ENCODE peak calls at places on chromosomes 2 and 18, in seven cellular contexts. One of them, this sample, is unnamed.

GRCh38 chr2:4674007-4674406 is 970.6 kb downstream of the DCDC2C start:
- DNase-seq in brain microvascular endothelial cell: no peak
- DNase-seq in nephron progenitor cell: no peak
- DNase-seq in amniotic stem cell: no peak
- DNase-seq in G401: no peak
- DNase-seq in stimulated activated CD8-positive, alpha-beta memory T cell treated with anti-CD3 and anti-CD28 coated beads, Interleukin-12 subunit alpha, Interleukin-12 subunit beta, amount 100 ng/mL, for 1 hour: no peak
- DNase-seq in upper lobe of left lung: peak; percentile 18
- DNase-seq in this sample: no peak

GRCh38 chr2:156589381-156590079 is 153.4 kb downstream of the GPD2 start:
- DNase-seq in brain microvascular endothelial cell: peak; percentile 21
- DNase-seq in G401: peak; percentile 50
- DNase-seq in upper lobe of left lung: no peak
- DNase-seq in nephron progenitor cell: no peak
- DNase-seq in amniotic stem cell: peak; percentile 39
- DNase-seq in stimulated activated CD8-positive, alpha-beta memory T cell treated with anti-CD3 and anti-CD28 coated beads, Interleukin-12 subunit alpha, Interleukin-12 subunit beta, amount 100 ng/mL, for 1 hour: peak; percentile 8
- DNase-seq in this sample: peak; percentile 19

GRCh38 chr2:12488365-12488972 is 228.3 kb upstream of the TRIB2 start:
- DNase-seq in nephron progenitor cell: no peak
- DNase-seq in upper lobe of left lung: no peak
- DNase-seq in G401: no peak
- DNase-seq in amniotic stem cell: no peak
- DNase-seq in stimulated activated CD8-positive, alpha-beta memory T cell treated with anti-CD3 and anti-CD28 coated beads, Interleukin-12 subunit alpha, Interleukin-12 subunit beta, amount 100 ng/mL, for 1 hour: no peak
- DNase-seq in brain microvascular endothelial cell: no peak
- DNase-seq in this sample: peak; percentile 78

GRCh38 chr18:8962906-8963635 is 139.4 kb upstream of the NDUFV2 start:
- DNase-seq in nephron progenitor cell: no peak
- DNase-seq in brain microvascular endothelial cell: no peak
- DNase-seq in upper lobe of left lung: no peak
- DNase-seq in stimulated activated CD8-positive, alpha-beta memory T cell treated with anti-CD3 and anti-CD28 coated beads, Interleukin-12 subunit alpha, Interleukin-12 subunit beta, amount 100 ng/mL, for 1 hour: no peak
- DNase-seq in G401: no peak
- DNase-seq in amniotic stem cell: no peak
- DNase-seq in this sample: no peak

GRCh38 chr2:73921581-73921980 is 5.1 kb upstream of the DGUOK start:
- DNase-seq in stimulated activated CD8-positive, alpha-beta memory T cell treated with anti-CD3 and anti-CD28 coated beads, Interleukin-12 subunit alpha, Interleukin-12 subunit beta, amount 100 ng/mL, for 1 hour: no peak
- DNase-seq in nephron progenitor cell: no peak
- DNase-seq in upper lobe of left lung: no peak
- DNase-seq in amniotic stem cell: no peak
- DNase-seq in brain microvascular endothelial cell: no peak
- DNase-seq in G401: no peak
- DNase-seq in this sample: no peak

GRCh38 chr18:9506046-9506792 is 30.9 kb downstream of the RALBP1 start:
- DNase-seq in amniotic stem cell: no peak
- DNase-seq in upper lobe of left lung: no peak
- DNase-seq in G401: no peak
- DNase-seq in brain microvascular endothelial cell: no peak
- DNase-seq in stimulated activated CD8-positive, alpha-beta memory T cell treated with anti-CD3 and anti-CD28 coated beads, Interleukin-12 subunit alpha, Interleukin-12 subunit beta, amount 100 ng/mL, for 1 hour: no peak
- DNase-seq in nephron progenitor cell: no peak
- DNase-seq in this sample: no peak

GRCh38 chr2:219125225-219125885 is 35.3 kb downstream of the NHEJ1 start:
- DNase-seq in G401: no peak
- DNase-seq in stimulated activated CD8-positive, alpha-beta memory T cell treated with anti-CD3 and anti-CD28 coated beads, Interleukin-12 subunit alpha, Interleukin-12 subunit beta, amount 100 ng/mL, for 1 hour: no peak
- DNase-seq in brain microvascular endothelial cell: peak; percentile 93
- DNase-seq in upper lobe of left lung: no peak
- DNase-seq in nephron progenitor cell: no peak
- DNase-seq in amniotic stem cell: no peak
- DNase-seq in this sample: no peak

GRCh38 chr2:178238144-178238521 is 43.8 kb downstream of the OSBPL6 start:
- DNase-seq in G401: no peak
- DNase-seq in nephron progenitor cell: no peak
- DNase-seq in stimulated activated CD8-positive, alpha-beta memory T cell treated with anti-CD3 and anti-CD28 coated beads, Interleukin-12 subunit alpha, Interleukin-12 subunit beta, amount 100 ng/mL, for 1 hour: no peak
- DNase-seq in brain microvascular endothelial cell: peak; percentile 64
- DNase-seq in amniotic stem cell: no peak
- DNase-seq in upper lobe of left lung: no peak
- DNase-seq in this sample: no peak

GRCh38 chr18:39724652-39725051 is 2159.1 kb upstream of the CELF4 start:
- DNase-seq in stimulated activated CD8-positive, alpha-beta memory T cell treated with anti-CD3 and anti-CD28 coated beads, Interleukin-12 subunit alpha, Interleukin-12 subunit beta, amount 100 ng/mL, for 1 hour: no peak
- DNase-seq in brain microvascular endothelial cell: no peak
- DNase-seq in amniotic stem cell: no peak
- DNase-seq in upper lobe of left lung: no peak
- DNase-seq in G401: no peak
- DNase-seq in nephron progenitor cell: no peak
- DNase-seq in this sample: no peak

GRCh38 chr2:10911291-10912075 is at the start of gene KCNF1:
- DNase-seq in nephron progenitor cell: peak; percentile 71
- DNase-seq in G401: no peak
- DNase-seq in brain microvascular endothelial cell: no peak
- DNase-seq in upper lobe of left lung: peak; percentile 74
- DNase-seq in amniotic stem cell: peak; percentile 57
- DNase-seq in stimulated activated CD8-positive, alpha-beta memory T cell treated with anti-CD3 and anti-CD28 coated beads, Interleukin-12 subunit alpha, Interleukin-12 subunit beta, amount 100 ng/mL, for 1 hour: no peak
- DNase-seq in this sample: no peak

GRCh38 chr2:67251741-67252140 is 145.4 kb upstream of the ETAA1 start:
- DNase-seq in brain microvascular endothelial cell: no peak
- DNase-seq in G401: no peak
- DNase-seq in nephron progenitor cell: no peak
- DNase-seq in upper lobe of left lung: no peak
- DNase-seq in amniotic stem cell: no peak
- DNase-seq in stimulated activated CD8-positive, alpha-beta memory T cell treated with anti-CD3 and anti-CD28 coated beads, Interleukin-12 subunit alpha, Interleukin-12 subunit beta, amount 100 ng/mL, for 1 hour: no peak
- DNase-seq in this sample: no peak

GRCh38 chr2:196370386-196370785 is 199.0 kb upstream of the STK17B start:
- DNase-seq in stimulated activated CD8-positive, alpha-beta memory T cell treated with anti-CD3 and anti-CD28 coated beads, Interleukin-12 subunit alpha, Interleukin-12 subunit beta, amount 100 ng/mL, for 1 hour: no peak
- DNase-seq in amniotic stem cell: no peak
- DNase-seq in upper lobe of left lung: no peak
- DNase-seq in nephron progenitor cell: no peak
- DNase-seq in brain microvascular endothelial cell: no peak
- DNase-seq in G401: no peak
- DNase-seq in this sample: no peak

GRCh38 chr2:88067189-88067588 is 436 bp upstream of the SMYD1 start:
- DNase-seq in brain microvascular endothelial cell: no peak
- DNase-seq in G401: no peak
- DNase-seq in stimulated activated CD8-positive, alpha-beta memory T cell treated with anti-CD3 and anti-CD28 coated beads, Interleukin-12 subunit alpha, Interleukin-12 subunit beta, amount 100 ng/mL, for 1 hour: no peak
- DNase-seq in amniotic stem cell: no peak
- DNase-seq in upper lobe of left lung: no peak
- DNase-seq in nephron progenitor cell: no peak
- DNase-seq in this sample: no peak

GRCh38 chr2:138581909-138582308 is 80.3 kb downstream of the SPOPL start:
- DNase-seq in nephron progenitor cell: no peak
- DNase-seq in upper lobe of left lung: no peak
- DNase-seq in brain microvascular endothelial cell: no peak
- DNase-seq in stimulated activated CD8-positive, alpha-beta memory T cell treated with anti-CD3 and anti-CD28 coated beads, Interleukin-12 subunit alpha, Interleukin-12 subunit beta, amount 100 ng/mL, for 1 hour: no peak
- DNase-seq in G401: no peak
- DNase-seq in amniotic stem cell: no peak
- DNase-seq in this sample: no peak

GRCh38 chr18:7872569-7872968 is 305.5 kb downstream of the PTPRM start:
- DNase-seq in amniotic stem cell: no peak
- DNase-seq in stimulated activated CD8-positive, alpha-beta memory T cell treated with anti-CD3 and anti-CD28 coated beads, Interleukin-12 subunit alpha, Interleukin-12 subunit beta, amount 100 ng/mL, for 1 hour: no peak
- DNase-seq in upper lobe of left lung: no peak
- DNase-seq in brain microvascular endothelial cell: peak; percentile 50
- DNase-seq in nephron progenitor cell: no peak
- DNase-seq in G401: no peak
- DNase-seq in this sample: no peak

GRCh38 chr18:80159713-80160636 is 50.9 kb downstream of the ADNP2 start:
- DNase-seq in upper lobe of left lung: peak; percentile 93
- DNase-seq in nephron progenitor cell: no peak
- DNase-seq in G401: no peak
- DNase-seq in brain microvascular endothelial cell: no peak
- DNase-seq in stimulated activated CD8-positive, alpha-beta memory T cell treated with anti-CD3 and anti-CD28 coated beads, Interleukin-12 subunit alpha, Interleukin-12 subunit beta, amount 100 ng/mL, for 1 hour: no peak
- DNase-seq in amniotic stem cell: no peak
- DNase-seq in this sample: peak; percentile 44

GRCh38 chr2:16257001-16257724 is 316.8 kb downstream of the MYCN start:
- DNase-seq in brain microvascular endothelial cell: no peak
- DNase-seq in amniotic stem cell: no peak
- DNase-seq in G401: no peak
- DNase-seq in upper lobe of left lung: no peak
- DNase-seq in nephron progenitor cell: no peak
- DNase-seq in stimulated activated CD8-positive, alpha-beta memory T cell treated with anti-CD3 and anti-CD28 coated beads, Interleukin-12 subunit alpha, Interleukin-12 subunit beta, amount 100 ng/mL, for 1 hour: no peak
- DNase-seq in this sample: no peak

GRCh38 chr2:100179806-100180205 is 37.4 kb upstream of the AFF3 start:
- DNase-seq in brain microvascular endothelial cell: no peak
- DNase-seq in nephron progenitor cell: no peak
- DNase-seq in upper lobe of left lung: no peak
- DNase-seq in G401: no peak
- DNase-seq in amniotic stem cell: no peak
- DNase-seq in stimulated activated CD8-positive, alpha-beta memory T cell treated with anti-CD3 and anti-CD28 coated beads, Interleukin-12 subunit alpha, Interleukin-12 subunit beta, amount 100 ng/mL, for 1 hour: no peak
- DNase-seq in this sample: no peak

GRCh38 chr2:176924909-176925548 is 287.6 kb upstream of the HNRNPA3 start:
- DNase-seq in G401: no peak
- DNase-seq in stimulated activated CD8-positive, alpha-beta memory T cell treated with anti-CD3 and anti-CD28 coated beads, Interleukin-12 subunit alpha, Interleukin-12 subunit beta, amount 100 ng/mL, for 1 hour: no peak
- DNase-seq in brain microvascular endothelial cell: no peak
- DNase-seq in nephron progenitor cell: no peak
- DNase-seq in upper lobe of left lung: peak; percentile 15
- DNase-seq in amniotic stem cell: no peak
- DNase-seq in this sample: no peak

GRCh38 chr18:1797265-1797664 is 774.0 kb downstream of the METTL4 start:
- DNase-seq in brain microvascular endothelial cell: no peak
- DNase-seq in amniotic stem cell: no peak
- DNase-seq in upper lobe of left lung: no peak
- DNase-seq in stimulated activated CD8-positive, alpha-beta memory T cell treated with anti-CD3 and anti-CD28 coated beads, Interleukin-12 subunit alpha, Interleukin-12 subunit beta, amount 100 ng/mL, for 1 hour: no peak
- DNase-seq in nephron progenitor cell: no peak
- DNase-seq in G401: no peak
- DNase-seq in this sample: no peak

GRCh38 chr18:59912007-59912550 is 12.3 kb downstream of the PMAIP1 start:
- DNase-seq in brain microvascular endothelial cell: no peak
- DNase-seq in amniotic stem cell: no peak
- DNase-seq in nephron progenitor cell: no peak
- DNase-seq in upper lobe of left lung: no peak
- DNase-seq in G401: no peak
- DNase-seq in stimulated activated CD8-positive, alpha-beta memory T cell treated with anti-CD3 and anti-CD28 coated beads, Interleukin-12 subunit alpha, Interleukin-12 subunit beta, amount 100 ng/mL, for 1 hour: no peak
- DNase-seq in this sample: no peak

GRCh38 chr2:229636568-229636967 is 77.8 kb downstream of the DNER start:
- DNase-seq in stimulated activated CD8-positive, alpha-beta memory T cell treated with anti-CD3 and anti-CD28 coated beads, Interleukin-12 subunit alpha, Interleukin-12 subunit beta, amount 100 ng/mL, for 1 hour: no peak
- DNase-seq in upper lobe of left lung: no peak
- DNase-seq in amniotic stem cell: no peak
- DNase-seq in brain microvascular endothelial cell: no peak
- DNase-seq in nephron progenitor cell: no peak
- DNase-seq in G401: no peak
- DNase-seq in this sample: no peak

GRCh38 chr18:2905802-2906521 is 59.2 kb downstream of the EMILIN2 start:
- DNase-seq in amniotic stem cell: no peak
- DNase-seq in stimulated activated CD8-positive, alpha-beta memory T cell treated with anti-CD3 and anti-CD28 coated beads, Interleukin-12 subunit alpha, Interleukin-12 subunit beta, amount 100 ng/mL, for 1 hour: no peak
- DNase-seq in brain microvascular endothelial cell: no peak
- DNase-seq in upper lobe of left lung: peak; percentile 90
- DNase-seq in nephron progenitor cell: peak; percentile 30
- DNase-seq in G401: no peak
- DNase-seq in this sample: peak; percentile 53

GRCh38 chr2:2810504-2810903 is 479.4 kb upstream of the MYT1L start:
- DNase-seq in G401: no peak
- DNase-seq in upper lobe of left lung: no peak
- DNase-seq in brain microvascular endothelial cell: no peak
- DNase-seq in stimulated activated CD8-positive, alpha-beta memory T cell treated with anti-CD3 and anti-CD28 coated beads, Interleukin-12 subunit alpha, Interleukin-12 subunit beta, amount 100 ng/mL, for 1 hour: no peak
- DNase-seq in nephron progenitor cell: no peak
- DNase-seq in amniotic stem cell: no peak
- DNase-seq in this sample: no peak

GRCh38 chr2:175576270-175576669 is 394.8 kb upstream of the ATP5MC3 start:
- DNase-seq in nephron progenitor cell: no peak
- DNase-seq in stimulated activated CD8-positive, alpha-beta memory T cell treated with anti-CD3 and anti-CD28 coated beads, Interleukin-12 subunit alpha, Interleukin-12 subunit beta, amount 100 ng/mL, for 1 hour: no peak
- DNase-seq in upper lobe of left lung: no peak
- DNase-seq in amniotic stem cell: no peak
- DNase-seq in brain microvascular endothelial cell: no peak
- DNase-seq in G401: no peak
- DNase-seq in this sample: no peak

GRCh38 chr2:219997341-219997851 is 370.0 kb downstream of the SLC4A3 start:
- DNase-seq in amniotic stem cell: no peak
- DNase-seq in G401: no peak
- DNase-seq in nephron progenitor cell: peak; percentile 72
- DNase-seq in brain microvascular endothelial cell: peak; percentile 39
- DNase-seq in upper lobe of left lung: no peak
- DNase-seq in stimulated activated CD8-positive, alpha-beta memory T cell treated with anti-CD3 and anti-CD28 coated beads, Interleukin-12 subunit alpha, Interleukin-12 subunit beta, amount 100 ng/mL, for 1 hour: no peak
- DNase-seq in this sample: no peak

GRCh38 chr2:126658910-126659613 is 3.1 kb downstream of the GYPC start:
- DNase-seq in brain microvascular endothelial cell: peak; percentile 56
- DNase-seq in nephron progenitor cell: no peak
- DNase-seq in G401: no peak
- DNase-seq in stimulated activated CD8-positive, alpha-beta memory T cell treated with anti-CD3 and anti-CD28 coated beads, Interleukin-12 subunit alpha, Interleukin-12 subunit beta, amount 100 ng/mL, for 1 hour: no peak
- DNase-seq in amniotic stem cell: no peak
- DNase-seq in upper lobe of left lung: no peak
- DNase-seq in this sample: peak; percentile 82

GRCh38 chr2:118246726-118247125 is 158.5 kb downstream of the INSIG2 start:
- DNase-seq in upper lobe of left lung: no peak
- DNase-seq in amniotic stem cell: no peak
- DNase-seq in brain microvascular endothelial cell: no peak
- DNase-seq in nephron progenitor cell: no peak
- DNase-seq in G401: peak; percentile 19
- DNase-seq in stimulated activated CD8-positive, alpha-beta memory T cell treated with anti-CD3 and anti-CD28 coated beads, Interleukin-12 subunit alpha, Interleukin-12 subunit beta, amount 100 ng/mL, for 1 hour: no peak
- DNase-seq in this sample: no peak

GRCh38 chr2:32777714-32778113 is 149.9 kb downstream of the TTC27 start:
- DNase-seq in brain microvascular endothelial cell: no peak
- DNase-seq in amniotic stem cell: no peak
- DNase-seq in upper lobe of left lung: no peak
- DNase-seq in stimulated activated CD8-positive, alpha-beta memory T cell treated with anti-CD3 and anti-CD28 coated beads, Interleukin-12 subunit alpha, Interleukin-12 subunit beta, amount 100 ng/mL, for 1 hour: no peak
- DNase-seq in G401: no peak
- DNase-seq in nephron progenitor cell: no peak
- DNase-seq in this sample: no peak

GRCh38 chr2:59398081-59398480 is 1155.4 kb downstream of the BCL11A start:
- DNase-seq in upper lobe of left lung: no peak
- DNase-seq in amniotic stem cell: no peak
- DNase-seq in brain microvascular endothelial cell: no peak
- DNase-seq in G401: no peak
- DNase-seq in stimulated activated CD8-positive, alpha-beta memory T cell treated with anti-CD3 and anti-CD28 coated beads, Interleukin-12 subunit alpha, Interleukin-12 subunit beta, amount 100 ng/mL, for 1 hour: no peak
- DNase-seq in nephron progenitor cell: no peak
- DNase-seq in this sample: no peak

This sample was measured in activated CD4-positive, alpha-beta memory T cell treated with anti-CD3 and anti-CD28 coated beads, Interleukin-2, amount 10 ng/mL, durations not matched to agents 7 days and 5 days.